ENCODE peak calls at places on chromosomes 16 and 17, in seven cellular contexts. O, P, X, U, B, Z and T are unnamed samples.
A peak's percentile ranks its signal among the peaks of the same experiment; 100 is the strongest.

GRCh38 chr17:44220211-44221071 is 966 bp upstream of the UBTF start:
- DNase-seq in U (no peak), X (peak; percentile 67), B (no peak), Z (peak; percentile 69), O (peak; percentile 61), P (peak; percentile 51), T (no peak)

GRCh38 chr16:82506734-82507133 is 120.0 kb upstream of the CDH13 start:
- DNase-seq in B (no peak), P (no peak), Z (no peak), U (no peak), X (no peak), O (no peak), T (no peak)

GRCh38 chr16:81565633-81566032 is 121.0 kb downstream of the CMIP start:
- DNase-seq in O (no peak), U (no peak), P (no peak), Z (no peak), X (no peak), B (no peak), T (no peak)

GRCh38 chr16:57981636-57982035 is 10.7 kb upstream of the CNGB1 start:
- DNase-seq in X (no peak), Z (no peak), O (no peak), P (no peak), U (no peak), B (no peak), T (no peak)

GRCh38 chr16:50538411-50539052 is 9.7 kb upstream of the NKD1 start:
- DNase-seq in P (no peak), B (no peak), Z (no peak), X (no peak), O (peak; percentile 14), U (peak; percentile 24), T (no peak)

GRCh38 chr17:40022961-40023541 is 7.8 kb downstream of the CSF3 start:
- DNase-seq in U (no peak), O (no peak), Z (no peak), X (no peak), B (no peak), P (no peak), T (no peak)

GRCh38 chr17:1197781-1198490 is 18.2 kb upstream of the ABR start:
- DNase-seq in O (peak; percentile 54), B (no peak), P (peak; percentile 75), U (peak; percentile 88), X (peak; percentile 85), Z (peak; percentile 86), T (peak; percentile 26)

GRCh38 chr16:72938426-72939164 is 109.3 kb downstream of the ZFHX3 start:
- DNase-seq in Z (no peak), X (no peak), B (no peak), O (no peak), P (peak; percentile 92), U (peak; percentile 94), T (peak; percentile 60)

GRCh38 chr17:79243603-79243990 is 169.0 kb downstream of the ENGASE start:
- DNase-seq in U (no peak), X (no peak), O (no peak), P (no peak), B (no peak), Z (no peak), T (no peak)

GRCh38 chr17:29949708-29950107 is 8.3 kb downstream of the EFCAB5 start:
- DNase-seq in P (no peak), O (no peak), Z (no peak), U (no peak), B (no peak), X (no peak), T (no peak)

GRCh38 chr17:40886090-40886489 is 1.0 kb upstream of the KRT20 start:
- DNase-seq in X (no peak), P (no peak), O (no peak), B (peak; percentile 40), Z (no peak), U (no peak), T (no peak)

GRCh38 chr16:76265434-76266045 is 11.7 kb upstream of the CNTNAP4 start:
- DNase-seq in U (no peak), Z (peak; percentile 1), B (no peak), X (peak; percentile 12), P (no peak), O (no peak), T (peak; percentile 9)

GRCh38 chr16:84726079-84726669 is 26.4 kb downstream of the USP10 start:
- DNase-seq in Z (peak; percentile 84), P (peak; percentile 92), U (peak; percentile 94), B (peak; percentile 46), O (peak; percentile 91), X (peak; percentile 54), T (peak; percentile 79)

GRCh38 chr16:48531011-48531962 is 78.7 kb downstream of the N4BP1 start:
- DNase-seq in X (peak; percentile 10), U (no peak), Z (no peak), P (peak; percentile 53), B (no peak), O (no peak), T (no peak)

GRCh38 chr16:64952177-64952576 is 169.7 kb downstream of the CDH11 start:
- DNase-seq in O (no peak), X (no peak), P (no peak), Z (no peak), U (no peak), B (peak; percentile 70), T (peak; percentile 22)

GRCh38 chr16:79847569-79847968 is 247.0 kb upstream of the MAF start:
- DNase-seq in P (no peak), B (no peak), Z (no peak), O (no peak), X (no peak), U (no peak), T (no peak)

GRCh38 chr17:16442141-16442540 is 26.8 kb downstream of the TRPV2 start:
- DNase-seq in U (no peak), Z (no peak), X (no peak), P (no peak), B (no peak), O (no peak), T (no peak)

GRCh38 chr16:85202631-85203461 is 90.6 kb upstream of the CIBAR2 start:
- DNase-seq in B (peak; percentile 67), O (no peak), P (peak; percentile 88), X (no peak), Z (no peak), U (peak; percentile 90), T (peak; percentile 83)

GRCh38 chr16:66746682-66747081 is 4.7 kb downstream of the DYNC1LI2 start:
- DNase-seq in O (no peak), B (no peak), P (no peak), Z (no peak), X (no peak), U (no peak), T (no peak)

GRCh38 chr17:8141046-8141445 is 11.2 kb downstream of the PER1 start:
- DNase-seq in B (no peak), Z (peak; percentile 31), O (no peak), U (no peak), X (no peak), P (no peak), T (no peak)

GRCh38 chr17:13001991-13002615 is 15.7 kb downstream of the ELAC2 start:
- DNase-seq in P (no peak), O (no peak), B (no peak), X (no peak), U (no peak), Z (no peak), T (no peak)

GRCh38 chr16:28029387-28030002 is 34.0 kb downstream of the GSG1L start:
- DNase-seq in B (no peak), Z (no peak), U (no peak), P (no peak), O (no peak), X (no peak), T (no peak)

GRCh38 chr17:44376124-44376523 is 12.5 kb upstream of the FAM171A2 start:
- DNase-seq in X (peak; percentile 73), P (peak; percentile 56), B (no peak), O (no peak), U (no peak), Z (no peak), T (no peak)

GRCh38 chr17:56297142-56297541 is 143.9 kb downstream of the ANKFN1 start:
- DNase-seq in U (no peak), B (no peak), Z (no peak), X (no peak), P (no peak), O (no peak), T (peak; percentile 28)

GRCh38 chr16:61263400-61263799 is 772.8 kb downstream of the CDH8 start:
- DNase-seq in X (no peak), U (no peak), B (no peak), P (no peak), O (no peak), Z (no peak), T (no peak)

GRCh38 chr17:68399638-68400403 is 57.5 kb downstream of the WIPI1 start:
- DNase-seq in O (no peak), Z (no peak), X (no peak), U (no peak), B (no peak), P (no peak), T (no peak)

GRCh38 chr16:53435066-53435688 is 906 bp downstream of the RBL2 start:
- DNase-seq in P (peak; percentile 41), Z (peak; percentile 72), B (peak; percentile 58), O (peak; percentile 55), U (peak; percentile 88), X (peak; percentile 81), T (peak; percentile 82)
- TF ChIP-seq CTCF in P (no peak), Z (no peak), B (no peak), O (no peak), U (no peak), X (no peak), T (no peak)

DNA sequence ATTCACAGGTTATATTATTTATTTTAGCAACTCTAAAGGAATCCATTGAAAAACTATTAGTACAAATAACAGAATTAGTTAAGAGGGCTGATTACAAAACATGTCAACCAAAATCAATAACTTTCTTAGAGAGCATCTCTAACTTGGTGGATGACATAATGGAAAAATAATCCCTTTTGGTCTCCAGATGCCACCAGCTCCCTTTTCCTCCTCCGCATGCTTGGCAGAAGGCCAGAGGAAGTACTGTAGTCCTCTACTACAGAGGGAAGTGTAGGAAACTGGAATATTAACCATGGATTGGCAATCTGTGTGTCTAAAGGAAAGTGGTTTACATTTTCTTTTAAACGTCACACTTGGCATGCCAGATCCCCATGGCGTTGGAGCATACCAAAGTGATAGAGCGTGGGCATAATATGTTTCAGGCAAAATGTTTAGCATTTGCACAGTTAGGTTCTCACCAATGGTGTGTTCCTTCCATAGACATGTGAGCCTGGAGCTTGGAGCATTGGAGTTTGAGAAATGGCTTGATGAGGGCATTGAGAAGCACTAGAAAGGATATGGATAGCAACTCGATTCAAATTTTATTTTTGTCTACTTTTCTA is 106.3 kb downstream of the PRKCB start:
- DNase-seq in P (no peak), Z (no peak), U (no peak), B (no peak), O (no peak), X (no peak), T (no peak)
- TF ChIP-seq CTCF in P (no peak), Z (no peak), U (no peak), B (no peak), O (no peak), X (no peak), T (no peak)

DNA sequence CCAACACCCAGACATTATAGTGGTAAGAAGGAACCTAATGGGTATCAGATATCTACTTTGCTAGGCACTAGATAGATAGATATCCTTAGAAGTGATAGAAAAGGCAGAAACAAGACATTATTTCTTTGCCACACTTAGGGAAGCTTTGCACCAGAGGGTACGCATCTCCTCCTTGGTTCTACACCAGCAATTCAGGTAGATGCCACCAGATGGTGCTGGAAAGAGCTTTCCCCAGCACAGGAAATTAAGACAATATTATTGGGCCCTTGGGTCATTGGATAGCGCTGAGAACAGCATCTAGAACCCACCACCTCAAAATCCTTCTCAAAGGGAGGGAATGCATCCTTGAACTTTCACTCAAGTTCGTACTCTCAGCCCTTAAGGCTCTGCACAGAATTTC is 173.8 kb upstream of the CCL2 start:
- DNase-seq in X (peak; percentile 15), P (no peak), O (no peak), U (no peak), Z (no peak), B (no peak), T (no peak)
- TF ChIP-seq CTCF in X (no peak), P (peak; percentile 58), O (no peak), U (no peak), Z (no peak), B (no peak), T (no peak)

GRCh38 chr17:42639484-42640474 is 19.3 kb upstream of the TUBG2 start:
- DNase-seq in O (no peak), P (no peak), B (no peak), X (no peak), Z (no peak), U (no peak), T (no peak)
- TF ChIP-seq CTCF in O (no peak), P (no peak), B (no peak), X (no peak), Z (no peak), U (no peak), T (no peak)